ENCODE peak calls at places on chromosomes 6 and 20, in six cellular contexts. One of them, this sample, is unnamed.

GRCh38 chr20:63134201-63134612 is 81.7 kb downstream of the YTHDF1 start:
- DNase-seq in coronary artery: no peak
- DNase-seq in mesenchymal stem cell: no peak
- DNase-seq in NCI-H524: no peak
- DNase-seq in posterior cingulate gyrus: no peak
- DNase-seq in NB4: no peak
- DNase-seq in this sample: peak

GRCh38 chr20:46709459-46710148 is at the start of gene SLC2A10:
- DNase-seq in NCI-H524: peak
- DNase-seq in mesenchymal stem cell: peak
- DNase-seq in NB4: peak
- DNase-seq in coronary artery: peak
- DNase-seq in posterior cingulate gyrus: peak
- DNase-seq in this sample: no peak

GRCh38 chr6:25035451-25036435 is 100.0 kb upstream of the RIPOR2 start:
- DNase-seq in mesenchymal stem cell: peak
- DNase-seq in NCI-H524: no peak
- DNase-seq in coronary artery: no peak
- DNase-seq in NB4: no peak
- DNase-seq in posterior cingulate gyrus: no peak
- DNase-seq in this sample: no peak

GRCh38 chr6:159074120-159074684 is 29.4 kb upstream of the TAGAP start:
- DNase-seq in mesenchymal stem cell: peak
- DNase-seq in coronary artery: no peak
- DNase-seq in posterior cingulate gyrus: peak
- DNase-seq in NB4: peak
- DNase-seq in NCI-H524: peak
- DNase-seq in this sample: peak

GRCh38 chr20:20297181-20297580 is 70.7 kb upstream of the INSM1 start:
- DNase-seq in coronary artery: no peak
- DNase-seq in NB4: no peak
- DNase-seq in posterior cingulate gyrus: no peak
- DNase-seq in NCI-H524: no peak
- DNase-seq in mesenchymal stem cell: no peak
- DNase-seq in this sample: no peak

GRCh38 chr6:14711056-14711703 is 534.7 kb upstream of the JARID2 start:
- DNase-seq in NB4: peak
- DNase-seq in mesenchymal stem cell: peak
- DNase-seq in posterior cingulate gyrus: peak
- DNase-seq in coronary artery: no peak
- DNase-seq in NCI-H524: peak
- DNase-seq in this sample: peak

GRCh38 chr6:98020222-98020621 is 737.2 kb upstream of the MMS22L start:
- DNase-seq in mesenchymal stem cell: no peak
- DNase-seq in NB4: no peak
- DNase-seq in coronary artery: no peak
- DNase-seq in posterior cingulate gyrus: no peak
- DNase-seq in NCI-H524: no peak
- DNase-seq in this sample: no peak

GRCh38 chr20:14406495-14406894 is 69.1 kb upstream of the FLRT3 start:
- DNase-seq in posterior cingulate gyrus: no peak
- DNase-seq in NB4: no peak
- DNase-seq in coronary artery: no peak
- DNase-seq in mesenchymal stem cell: no peak
- DNase-seq in NCI-H524: no peak
- DNase-seq in this sample: no peak

GRCh38 chr6:87916446-87916845 is 131.2 kb upstream of the SPACA1 start:
- DNase-seq in coronary artery: no peak
- DNase-seq in NCI-H524: peak
- DNase-seq in mesenchymal stem cell: no peak
- DNase-seq in posterior cingulate gyrus: no peak
- DNase-seq in NB4: no peak
- DNase-seq in this sample: peak

GRCh38 chr6:153001767-153002612 is 519 bp downstream of the MTRF1L start:
- DNase-seq in NB4: peak
- DNase-seq in posterior cingulate gyrus: no peak
- DNase-seq in coronary artery: no peak
- DNase-seq in NCI-H524: peak
- DNase-seq in mesenchymal stem cell: peak
- DNase-seq in this sample: peak

GRCh38 chr6:45933855-45934254 is 81.8 kb downstream of the CLIC5 start:
- DNase-seq in mesenchymal stem cell: no peak
- DNase-seq in NCI-H524: no peak
- DNase-seq in NB4: no peak
- DNase-seq in coronary artery: no peak
- DNase-seq in posterior cingulate gyrus: no peak
- DNase-seq in this sample: no peak

GRCh38 chr6:100203391-100203790 is 209.4 kb upstream of the MCHR2 start:
- DNase-seq in posterior cingulate gyrus: no peak
- DNase-seq in coronary artery: no peak
- DNase-seq in mesenchymal stem cell: peak
- DNase-seq in NB4: peak
- DNase-seq in NCI-H524: no peak
- DNase-seq in this sample: no peak

GRCh38 chr6:21437583-21437982 is 156.0 kb upstream of the SOX4 start:
- DNase-seq in coronary artery: no peak
- DNase-seq in NCI-H524: peak
- DNase-seq in posterior cingulate gyrus: no peak
- DNase-seq in NB4: no peak
- DNase-seq in mesenchymal stem cell: no peak
- DNase-seq in this sample: no peak

GRCh38 chr6:158758464-158758863 is 60.7 kb downstream of the EZR start:
- DNase-seq in NCI-H524: peak
- DNase-seq in coronary artery: peak
- DNase-seq in NB4: no peak
- DNase-seq in mesenchymal stem cell: peak
- DNase-seq in posterior cingulate gyrus: no peak
- DNase-seq in this sample: peak

GRCh38 chr6:149846321-149846720 is 17.8 kb downstream of the LRP11 start:
- DNase-seq in coronary artery: no peak
- DNase-seq in NCI-H524: peak
- DNase-seq in posterior cingulate gyrus: peak
- DNase-seq in NB4: no peak
- DNase-seq in mesenchymal stem cell: peak
- DNase-seq in this sample: peak

GRCh38 chr6:89162047-89162371 is 16.2 kb downstream of the PM20D2 start:
- DNase-seq in mesenchymal stem cell: no peak
- DNase-seq in NCI-H524: no peak
- DNase-seq in posterior cingulate gyrus: no peak
- DNase-seq in NB4: no peak
- DNase-seq in coronary artery: no peak
- DNase-seq in this sample: no peak

GRCh38 chr20:34881689-34882088 is 5.3 kb downstream of the ACSS2 start:
- DNase-seq in coronary artery: no peak
- DNase-seq in NB4: no peak
- DNase-seq in NCI-H524: no peak
- DNase-seq in mesenchymal stem cell: no peak
- DNase-seq in posterior cingulate gyrus: no peak
- DNase-seq in this sample: no peak

GRCh38 chr6:118263929-118264486 is 284.1 kb upstream of the PLN start:
- DNase-seq in posterior cingulate gyrus: peak
- DNase-seq in coronary artery: no peak
- DNase-seq in NB4: peak
- DNase-seq in mesenchymal stem cell: peak
- DNase-seq in NCI-H524: peak
- DNase-seq in this sample: peak

GRCh38 chr6:117270121-117270959 is 5.0 kb downstream of the VGLL2 start:
- DNase-seq in NCI-H524: peak
- DNase-seq in mesenchymal stem cell: peak
- DNase-seq in coronary artery: no peak
- DNase-seq in NB4: no peak
- DNase-seq in posterior cingulate gyrus: no peak
- DNase-seq in this sample: peak

GRCh38 chr20:44650777-44651493 is 564 bp downstream of the ADA start:
- DNase-seq in posterior cingulate gyrus: no peak
- DNase-seq in coronary artery: no peak
- DNase-seq in mesenchymal stem cell: peak
- DNase-seq in NB4: peak
- DNase-seq in NCI-H524: no peak
- DNase-seq in this sample: peak

GRCh38 chr6:34663887-34664269 is 32.7 kb downstream of the ILRUN start:
- DNase-seq in NCI-H524: no peak
- DNase-seq in NB4: peak
- DNase-seq in coronary artery: no peak
- DNase-seq in mesenchymal stem cell: peak
- DNase-seq in posterior cingulate gyrus: no peak
- DNase-seq in this sample: no peak

GRCh38 chr6:125477849-125478248 is 176.1 kb upstream of the HDDC2 start:
- DNase-seq in NB4: no peak
- DNase-seq in mesenchymal stem cell: peak
- DNase-seq in posterior cingulate gyrus: no peak
- DNase-seq in coronary artery: no peak
- DNase-seq in NCI-H524: no peak
- DNase-seq in this sample: no peak

GRCh38 chr6:127146935-127147334 is 28.5 kb downstream of the RSPO3 start:
- DNase-seq in coronary artery: no peak
- DNase-seq in mesenchymal stem cell: peak
- DNase-seq in NCI-H524: no peak
- DNase-seq in posterior cingulate gyrus: no peak
- DNase-seq in NB4: peak
- DNase-seq in this sample: no peak

GRCh38 chr6:30820196-30820595 is 64.1 kb upstream of the DDR1 start:
- DNase-seq in NB4: no peak
- DNase-seq in posterior cingulate gyrus: no peak
- DNase-seq in coronary artery: peak
- DNase-seq in mesenchymal stem cell: peak
- DNase-seq in NCI-H524: no peak
- DNase-seq in this sample: no peak

GRCh38 chr6:28856617-28857000 is 67.2 kb downstream of the TRIM27 start:
- DNase-seq in posterior cingulate gyrus: no peak
- DNase-seq in coronary artery: no peak
- DNase-seq in NCI-H524: no peak
- DNase-seq in mesenchymal stem cell: no peak
- DNase-seq in NB4: no peak
- DNase-seq in this sample: no peak

GRCh38 chr6:34288581-34288980 is 39.8 kb upstream of the SMIM29 start:
- DNase-seq in posterior cingulate gyrus: no peak
- DNase-seq in NCI-H524: no peak
- DNase-seq in NB4: peak
- DNase-seq in mesenchymal stem cell: no peak
- DNase-seq in coronary artery: no peak
- DNase-seq in this sample: no peak

GRCh38 chr20:10802201-10802600 is 128.4 kb upstream of the JAG1 start:
- DNase-seq in posterior cingulate gyrus: no peak
- DNase-seq in mesenchymal stem cell: peak
- DNase-seq in NB4: no peak
- DNase-seq in NCI-H524: no peak
- DNase-seq in coronary artery: no peak
- DNase-seq in this sample: no peak

GRCh38 chr6:110284877-110285276 is 73.3 kb downstream of the METTL24 start:
- DNase-seq in posterior cingulate gyrus: no peak
- DNase-seq in coronary artery: no peak
- DNase-seq in NB4: no peak
- DNase-seq in NCI-H524: peak
- DNase-seq in mesenchymal stem cell: no peak
- DNase-seq in this sample: no peak

GRCh38 chr6:5090603-5091002 is 5.5 kb downstream of the PPP1R3G start:
- DNase-seq in posterior cingulate gyrus: no peak
- DNase-seq in NB4: no peak
- DNase-seq in mesenchymal stem cell: no peak
- DNase-seq in coronary artery: no peak
- DNase-seq in NCI-H524: no peak
- DNase-seq in this sample: no peak

GRCh38 chr20:62344782-62345181 is 22.3 kb downstream of the LAMA5 start:
- DNase-seq in NCI-H524: no peak
- DNase-seq in mesenchymal stem cell: peak
- DNase-seq in NB4: peak
- DNase-seq in coronary artery: no peak
- DNase-seq in posterior cingulate gyrus: no peak
- DNase-seq in this sample: no peak

GRCh38 chr6:149450679-149451360 is 34.0 kb downstream of the ZC3H12D start:
- DNase-seq in mesenchymal stem cell: no peak
- DNase-seq in NB4: no peak
- DNase-seq in NCI-H524: peak
- DNase-seq in posterior cingulate gyrus: peak
- DNase-seq in coronary artery: no peak
- DNase-seq in this sample: no peak

GRCh38 chr6:45191414-45191813 is 136.7 kb upstream of the RUNX2 start:
- DNase-seq in NB4: no peak
- DNase-seq in posterior cingulate gyrus: no peak
- DNase-seq in coronary artery: no peak
- DNase-seq in mesenchymal stem cell: no peak
- DNase-seq in NCI-H524: no peak
- DNase-seq in this sample: no peak

This sample was measured in NCI-H82.